ENCODE peak calls at places on chromosomes 6 and 20, in nine cellular contexts. One of them, this sample, is unnamed.

GRCh38 chr6:145332001-145332400 is 403.3 kb downstream of the EPM2A start:
- DNase-seq in Right ventricle myocardium inferior: no peak
- DNase-seq in hypothalamus: no peak
- DNase-seq in cardiac fibroblast: no peak
- DNase-seq in putamen: no peak
- DNase-seq in right lobe of liver: no peak
- DNase-seq in AG09309: no peak
- DNase-seq in body of pancreas: no peak
- DNase-seq in neural progenitor cell: peak; percentile 48
- DNase-seq in this sample: no peak

GRCh38 chr20:7505835-7506221 is 434.4 kb downstream of the HAO1 start:
- DNase-seq in Right ventricle myocardium inferior: no peak
- DNase-seq in hypothalamus: no peak
- DNase-seq in cardiac fibroblast: no peak
- DNase-seq in putamen: no peak
- DNase-seq in right lobe of liver: no peak
- DNase-seq in AG09309: no peak
- DNase-seq in body of pancreas: no peak
- DNase-seq in neural progenitor cell: no peak
- DNase-seq in this sample: no peak

GRCh38 chr6:170163405-170164170 is 127.3 kb downstream of the DLL1 start:
- DNase-seq in Right ventricle myocardium inferior: peak; percentile 21
- DNase-seq in hypothalamus: no peak
- DNase-seq in cardiac fibroblast: no peak
- DNase-seq in putamen: no peak
- DNase-seq in right lobe of liver: no peak
- DNase-seq in AG09309: no peak
- DNase-seq in body of pancreas: no peak
- DNase-seq in neural progenitor cell: no peak
- DNase-seq in this sample: no peak

GRCh38 chr6:6900566-6901204 is 207.1 kb upstream of the RREB1 start:
- DNase-seq in Right ventricle myocardium inferior: no peak
- DNase-seq in hypothalamus: no peak
- DNase-seq in cardiac fibroblast: no peak
- DNase-seq in putamen: no peak
- DNase-seq in right lobe of liver: no peak
- DNase-seq in AG09309: no peak
- DNase-seq in body of pancreas: no peak
- DNase-seq in neural progenitor cell: no peak
- DNase-seq in this sample: no peak

GRCh38 chr6:168925671-168926070 is 328.0 kb downstream of the THBS2 start:
- DNase-seq in Right ventricle myocardium inferior: no peak
- DNase-seq in hypothalamus: no peak
- DNase-seq in cardiac fibroblast: no peak
- DNase-seq in putamen: no peak
- DNase-seq in right lobe of liver: no peak
- DNase-seq in AG09309: no peak
- DNase-seq in body of pancreas: no peak
- DNase-seq in neural progenitor cell: no peak
- DNase-seq in this sample: no peak

GRCh38 chr6:109515781-109516409 is 32.9 kb upstream of the ZBTB24 start:
- DNase-seq in Right ventricle myocardium inferior: no peak
- DNase-seq in hypothalamus: no peak
- DNase-seq in cardiac fibroblast: no peak
- DNase-seq in putamen: no peak
- DNase-seq in right lobe of liver: no peak
- DNase-seq in AG09309: no peak
- DNase-seq in body of pancreas: no peak
- DNase-seq in neural progenitor cell: no peak
- DNase-seq in this sample: no peak

GRCh38 chr6:112979830-112980229 is 632.7 kb downstream of the RFPL4B start:
- DNase-seq in Right ventricle myocardium inferior: no peak
- DNase-seq in hypothalamus: no peak
- DNase-seq in cardiac fibroblast: peak; percentile 79
- DNase-seq in putamen: no peak
- DNase-seq in right lobe of liver: no peak
- DNase-seq in AG09309: peak; percentile 46
- DNase-seq in body of pancreas: peak; percentile 5
- DNase-seq in neural progenitor cell: no peak
- DNase-seq in this sample: no peak

GRCh38 chr20:36848078-36848660 is 27.8 kb upstream of the TLDC2 start:
- DNase-seq in Right ventricle myocardium inferior: peak; percentile 72
- DNase-seq in hypothalamus: no peak
- DNase-seq in cardiac fibroblast: peak; percentile 81
- DNase-seq in putamen: no peak
- DNase-seq in right lobe of liver: no peak
- DNase-seq in AG09309: no peak
- DNase-seq in body of pancreas: no peak
- DNase-seq in neural progenitor cell: no peak
- DNase-seq in this sample: no peak

GRCh38 chr6:93419304-93420162 is at the start of gene EPHA7:
- DNase-seq in Right ventricle myocardium inferior: peak; percentile 89
- DNase-seq in hypothalamus: peak; percentile 72
- DNase-seq in cardiac fibroblast: peak; percentile 91
- DNase-seq in putamen: peak; percentile 96
- DNase-seq in right lobe of liver: peak; percentile 91
- DNase-seq in AG09309: peak; percentile 27
- DNase-seq in body of pancreas: peak; percentile 94
- DNase-seq in neural progenitor cell: peak; percentile 100
- DNase-seq in this sample: peak; percentile 98

GRCh38 chr6:96528193-96528592 is 6.6 kb downstream of the UFL1 start:
- DNase-seq in Right ventricle myocardium inferior: no peak
- DNase-seq in hypothalamus: no peak
- DNase-seq in cardiac fibroblast: no peak
- DNase-seq in putamen: no peak
- DNase-seq in right lobe of liver: no peak
- DNase-seq in AG09309: no peak
- DNase-seq in body of pancreas: no peak
- DNase-seq in neural progenitor cell: no peak
- DNase-seq in this sample: no peak

GRCh38 chr6:107794771-107795170 is 29.3 kb downstream of the SCML4 start:
- DNase-seq in Right ventricle myocardium inferior: no peak
- DNase-seq in hypothalamus: no peak
- DNase-seq in cardiac fibroblast: no peak
- DNase-seq in putamen: no peak
- DNase-seq in right lobe of liver: no peak
- DNase-seq in AG09309: no peak
- DNase-seq in body of pancreas: no peak
- DNase-seq in neural progenitor cell: no peak
- DNase-seq in this sample: peak; percentile 33

GRCh38 chr6:12592634-12593033 is 123.9 kb upstream of the PHACTR1 start:
- DNase-seq in Right ventricle myocardium inferior: no peak
- DNase-seq in hypothalamus: no peak
- DNase-seq in cardiac fibroblast: no peak
- DNase-seq in putamen: no peak
- DNase-seq in right lobe of liver: no peak
- DNase-seq in AG09309: no peak
- DNase-seq in body of pancreas: peak; percentile 42
- DNase-seq in neural progenitor cell: peak; percentile 33
- DNase-seq in this sample: no peak

GRCh38 chr20:17841751-17842191 is 126.8 kb downstream of the SNX5 start:
- DNase-seq in Right ventricle myocardium inferior: no peak
- DNase-seq in hypothalamus: no peak
- DNase-seq in cardiac fibroblast: peak; percentile 81
- DNase-seq in putamen: no peak
- DNase-seq in right lobe of liver: no peak
- DNase-seq in AG09309: no peak
- DNase-seq in body of pancreas: peak; percentile 34
- DNase-seq in neural progenitor cell: no peak
- DNase-seq in this sample: no peak

GRCh38 chr6:13524801-13525508 is 37.6 kb upstream of the GFOD1 start:
- DNase-seq in Right ventricle myocardium inferior: no peak
- DNase-seq in hypothalamus: no peak
- DNase-seq in cardiac fibroblast: no peak
- DNase-seq in putamen: no peak
- DNase-seq in right lobe of liver: no peak
- DNase-seq in AG09309: no peak
- DNase-seq in body of pancreas: no peak
- DNase-seq in neural progenitor cell: no peak
- DNase-seq in this sample: no peak

GRCh38 chr20:36248836-36249235 is 12.6 kb downstream of the AAR2 start:
- DNase-seq in Right ventricle myocardium inferior: no peak
- DNase-seq in hypothalamus: no peak
- DNase-seq in cardiac fibroblast: no peak
- DNase-seq in putamen: no peak
- DNase-seq in right lobe of liver: no peak
- DNase-seq in AG09309: no peak
- DNase-seq in body of pancreas: no peak
- DNase-seq in neural progenitor cell: peak; percentile 44
- DNase-seq in this sample: no peak

GRCh38 chr6:41546866-41547798 is 951 bp downstream of the FOXP4 start:
- DNase-seq in Right ventricle myocardium inferior: no peak
- DNase-seq in hypothalamus: no peak
- DNase-seq in cardiac fibroblast: peak; percentile 49
- DNase-seq in putamen: peak; percentile 27
- DNase-seq in right lobe of liver: peak; percentile 75
- DNase-seq in AG09309: no peak
- DNase-seq in body of pancreas: peak; percentile 61
- DNase-seq in neural progenitor cell: peak; percentile 77
- DNase-seq in this sample: peak; percentile 26

GRCh38 chr20:25051386-25052155 is 6.4 kb downstream of the ACSS1 start:
- DNase-seq in Right ventricle myocardium inferior: peak; percentile 33
- DNase-seq in hypothalamus: no peak
- DNase-seq in cardiac fibroblast: no peak
- DNase-seq in putamen: no peak
- DNase-seq in right lobe of liver: no peak
- DNase-seq in AG09309: no peak
- DNase-seq in body of pancreas: no peak
- DNase-seq in neural progenitor cell: no peak
- DNase-seq in this sample: no peak

GRCh38 chr6:108243836-108244235 is 17.0 kb downstream of the SNX3 start:
- DNase-seq in Right ventricle myocardium inferior: no peak
- DNase-seq in hypothalamus: no peak
- DNase-seq in cardiac fibroblast: peak; percentile 33
- DNase-seq in putamen: no peak
- DNase-seq in right lobe of liver: no peak
- DNase-seq in AG09309: no peak
- DNase-seq in body of pancreas: no peak
- DNase-seq in neural progenitor cell: no peak
- DNase-seq in this sample: no peak

This sample was measured in SK-N-DZ.